ENCODE peak calls at places on chromosomes 2 and 18, in nine cellular contexts. Z, O, X, G, M, Y, Q, A and I are unnamed samples.

GRCh38 chr2:215140166-215140707 is 1.8 kb upstream of the ABCA12 start:
- DNase-seq in M (no peak), Z (no peak), Q (peak), A (no peak), X (no peak), Y (no peak), G (peak), O (no peak), I (no peak)

GRCh38 chr2:207143474-207144190 is 22.1 kb downstream of the KLF7 start:
- DNase-seq in O (peak), Z (peak), M (no peak), Q (no peak), A (peak), X (no peak), G (peak), Y (no peak), I (peak)

GRCh38 chr2:128973566-128973965 is 654.9 kb upstream of the HS6ST1 start:
- DNase-seq in G (no peak), O (no peak), X (no peak), Z (no peak), A (no peak), Q (no peak), M (no peak), Y (no peak), I (no peak)

GRCh38 chr2:29894822-29895221 is 26.6 kb downstream of the ALK start:
- DNase-seq in Z (no peak), O (no peak), A (no peak), X (no peak), Y (no peak), M (no peak), Q (no peak), G (no peak), I (no peak)

GRCh38 chr18:42545825-42546224 is 569.7 kb downstream of the RIT2 start:
- DNase-seq in G (peak), M (peak), A (no peak), Z (no peak), O (no peak), Q (peak), Y (no peak), X (no peak), I (no peak)

GRCh38 chr2:237874585-237875161 is 15.2 kb downstream of the RAMP1 start:
- DNase-seq in X (no peak), G (peak), O (no peak), Y (no peak), Z (no peak), Q (peak), M (peak), A (no peak), I (no peak)

GRCh38 chr2:149863227-149863626 is 275.7 kb upstream of the MMADHC start:
- DNase-seq in G (no peak), X (no peak), O (no peak), M (no peak), A (no peak), Z (no peak), Y (no peak), Q (no peak), I (no peak)

GRCh38 chr2:28346587-28346986 is 46.1 kb upstream of the FOSL2 start:
- DNase-seq in O (no peak), M (peak), G (no peak), Y (no peak), A (no peak), Z (no peak), Q (no peak), X (no peak), I (no peak)

GRCh38 chr2:118845005-118845842 is 2.2 kb downstream of the EN1 start:
- DNase-seq in O (peak), Q (no peak), Y (no peak), Z (peak), X (no peak), M (no peak), A (peak), G (peak), I (no peak)

GRCh38 chr2:6846967-6847695 is 18.6 kb downstream of the CMPK2 start:
- DNase-seq in Y (no peak), A (no peak), M (no peak), Z (no peak), Q (no peak), X (no peak), G (no peak), O (no peak), I (no peak)

GRCh38 chr2:232588680-232589585 is 38.4 kb downstream of the EIF4E2 start:
- DNase-seq in M (peak), X (no peak), O (no peak), G (peak), Q (peak), A (no peak), Z (no peak), Y (no peak), I (no peak)

GRCh38 chr2:18299423-18300212 is 260.8 kb downstream of the RDH14 start:
- DNase-seq in A (peak), G (peak), X (peak), Q (peak), M (peak), Y (peak), O (peak), Z (no peak), I (no peak)

GRCh38 chr2:65055427-65056214 is 595 bp upstream of the CEP68 start:
- DNase-seq in Z (no peak), Y (no peak), G (no peak), Q (no peak), M (no peak), O (no peak), A (no peak), X (no peak), I (peak)

GRCh38 chr2:127410871-127411396 is 7.3 kb upstream of the PROC start:
- DNase-seq in X (no peak), M (peak), Z (no peak), Q (no peak), Y (no peak), A (no peak), O (no peak), G (peak), I (no peak)

GRCh38 chr2:106996136-106996769 is 110.3 kb upstream of the ST6GAL2 start:
- DNase-seq in O (no peak), A (no peak), G (no peak), X (no peak), Z (no peak), Y (no peak), Q (no peak), M (no peak), I (no peak)

GRCh38 chr2:113406114-113406513 is 31.4 kb upstream of the ZNG1B start:
- DNase-seq in X (peak), G (no peak), Z (peak), A (peak), O (peak), M (no peak), Q (no peak), Y (no peak), I (no peak)

GRCh38 chr2:230668939-230669303 is 43.7 kb upstream of the CAB39 start:
- DNase-seq in Q (no peak), Y (no peak), Z (no peak), G (no peak), X (no peak), O (no peak), A (no peak), M (no peak), I (no peak)

GRCh38 chr2:149924549-149925213 is 337.1 kb upstream of the MMADHC start:
- DNase-seq in Q (peak), O (no peak), X (no peak), Z (no peak), A (no peak), G (peak), M (peak), Y (no peak), I (no peak)

GRCh38 chr2:219362524-219363164 is 25.1 kb downstream of the DNPEP start:
- DNase-seq in G (peak), X (no peak), A (no peak), Z (no peak), Q (peak), M (peak), O (peak), Y (no peak), I (no peak)

GRCh38 chr2:144320491-144320890 is 199.4 kb downstream of the ZEB2 start:
- DNase-seq in Q (peak), A (no peak), M (peak), O (no peak), Y (no peak), X (no peak), Z (no peak), G (peak), I (peak)

GRCh38 chr2:69465513-69466456 is 28.6 kb upstream of the NFU1 start:
- DNase-seq in Y (no peak), O (no peak), G (no peak), X (no peak), Z (no peak), Q (no peak), M (no peak), A (no peak), I (no peak)

GRCh38 chr18:72419914-72420313 is 124.2 kb downstream of the CBLN2 start:
- DNase-seq in Z (no peak), Y (no peak), Q (no peak), A (no peak), G (no peak), O (no peak), M (no peak), X (no peak), I (no peak)

GRCh38 chr2:11140492-11140891 is 14.8 kb upstream of the SLC66A3 start:
- DNase-seq in Q (peak), Z (no peak), X (no peak), Y (no peak), A (no peak), M (peak), O (no peak), G (peak), I (no peak)

GRCh38 chr2:176283268-176283667 is 14.0 kb downstream of the MTX2 start:
- DNase-seq in Q (no peak), Y (no peak), Z (no peak), M (peak), X (no peak), O (no peak), A (no peak), G (peak), I (no peak)

GRCh38 chr2:128607981-128608506 is 289.4 kb upstream of the HS6ST1 start:
- DNase-seq in O (no peak), A (no peak), Z (no peak), M (no peak), X (no peak), Q (no peak), G (peak), Y (no peak), I (no peak)

GRCh38 chr2:218873359-218874194 is 7.1 kb upstream of the WNT10A start:
- DNase-seq in O (no peak), M (no peak), Q (no peak), X (no peak), G (no peak), Z (peak), A (no peak), Y (no peak), I (no peak)

GRCh38 chr2:230819433-230819832 is 45.3 kb upstream of the ITM2C start:
- DNase-seq in Y (no peak), A (no peak), O (no peak), Q (no peak), M (no peak), G (no peak), X (no peak), Z (no peak), I (no peak)

GRCh38 chr2:100350661-100351185 is 28.4 kb upstream of the LONRF2 start:
- DNase-seq in A (no peak), M (no peak), Q (no peak), X (no peak), Y (no peak), Z (no peak), G (no peak), O (no peak), I (no peak)

GRCh38 chr18:74562080-74562725 is 27.9 kb downstream of the CNDP1 start:
- DNase-seq in O (peak), Q (no peak), G (no peak), A (no peak), M (no peak), Z (no peak), Y (no peak), X (no peak), I (no peak)

DNA sequence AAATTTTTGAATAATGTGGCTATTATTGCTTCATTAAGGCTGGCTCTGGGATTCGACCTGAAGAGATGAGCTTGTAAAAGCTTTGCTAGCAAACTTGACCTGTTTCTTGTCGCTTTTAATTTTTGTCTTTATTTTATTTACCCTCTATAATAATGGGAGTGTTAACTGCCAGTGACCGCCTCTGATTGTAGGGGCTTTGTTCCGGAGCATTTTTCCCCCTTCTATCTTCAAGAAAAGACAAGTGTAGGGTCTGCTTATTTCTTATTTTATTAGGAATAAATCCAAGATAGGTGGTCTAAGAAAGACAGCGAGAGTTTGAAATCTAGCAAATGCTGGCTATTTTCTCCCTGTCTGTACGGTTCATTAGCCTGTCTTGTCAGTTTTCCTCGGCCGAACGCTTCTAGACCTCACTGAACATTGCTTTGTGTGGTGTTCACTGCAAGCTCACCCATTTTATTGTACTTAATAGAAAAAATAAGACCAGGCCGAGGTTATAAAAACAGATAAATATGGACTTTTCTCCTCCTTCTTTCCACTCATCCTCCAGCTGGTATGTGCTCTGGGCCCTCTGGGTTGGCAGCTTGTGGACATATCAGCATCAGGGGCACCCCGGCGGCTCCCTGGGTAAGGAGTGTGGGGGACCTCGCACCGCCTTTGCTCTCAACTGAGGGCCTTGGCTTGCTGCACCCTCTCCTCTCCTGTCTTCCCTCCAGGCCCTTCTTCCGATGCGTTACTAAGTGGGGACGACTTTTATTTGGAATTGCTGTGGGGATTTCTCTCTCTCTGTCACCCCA is 8.5 kb downstream of the MEIS1 start:
- DNase-seq in Z (peak), G (peak), Y (no peak), O (no peak), M (no peak), A (no peak), X (no peak), Q (no peak), I (no peak)
- H3K9ac ChIP-seq in Z (no peak), G (peak), Y (no peak), O (no peak), M (peak), A (no peak), X (no peak), Q (no peak), I (no peak)

GRCh38 chr18:68728301-68728700 is 13.4 kb upstream of the TMX3 start:
- DNase-seq in M (no peak), X (no peak), Q (no peak), A (no peak), O (no peak), Z (no peak), G (no peak), Y (no peak), I (no peak)

GRCh38 chr18:68724021-68724420 is 9.1 kb upstream of the TMX3 start:
- DNase-seq in M (no peak), Y (no peak), Z (no peak), X (no peak), Q (no peak), A (peak), O (peak), G (no peak), I (no peak)

GRCh38 chr18:68722807-68723206 is 7.9 kb upstream of the TMX3 start:
- DNase-seq in M (no peak), A (no peak), X (no peak), Z (no peak), Y (no peak), G (no peak), Q (no peak), O (no peak), I (no peak)

GRCh38 chr18:68723539-68723938 is 8.6 kb upstream of the TMX3 start:
- DNase-seq in Y (no peak), G (no peak), O (no peak), X (no peak), Q (no peak), A (no peak), Z (no peak), M (no peak), I (peak)

GRCh38 chr18:68725341-68725740 is 10.4 kb upstream of the TMX3 start:
- DNase-seq in G (peak), M (peak), A (no peak), O (no peak), Y (no peak), Q (peak), Z (no peak), X (no peak), I (no peak)
- H3K9ac ChIP-seq in G (no peak), M (no peak), A (no peak), O (no peak), Y (no peak), Q (no peak), Z (no peak), X (no peak), I (no peak)

DNA sequence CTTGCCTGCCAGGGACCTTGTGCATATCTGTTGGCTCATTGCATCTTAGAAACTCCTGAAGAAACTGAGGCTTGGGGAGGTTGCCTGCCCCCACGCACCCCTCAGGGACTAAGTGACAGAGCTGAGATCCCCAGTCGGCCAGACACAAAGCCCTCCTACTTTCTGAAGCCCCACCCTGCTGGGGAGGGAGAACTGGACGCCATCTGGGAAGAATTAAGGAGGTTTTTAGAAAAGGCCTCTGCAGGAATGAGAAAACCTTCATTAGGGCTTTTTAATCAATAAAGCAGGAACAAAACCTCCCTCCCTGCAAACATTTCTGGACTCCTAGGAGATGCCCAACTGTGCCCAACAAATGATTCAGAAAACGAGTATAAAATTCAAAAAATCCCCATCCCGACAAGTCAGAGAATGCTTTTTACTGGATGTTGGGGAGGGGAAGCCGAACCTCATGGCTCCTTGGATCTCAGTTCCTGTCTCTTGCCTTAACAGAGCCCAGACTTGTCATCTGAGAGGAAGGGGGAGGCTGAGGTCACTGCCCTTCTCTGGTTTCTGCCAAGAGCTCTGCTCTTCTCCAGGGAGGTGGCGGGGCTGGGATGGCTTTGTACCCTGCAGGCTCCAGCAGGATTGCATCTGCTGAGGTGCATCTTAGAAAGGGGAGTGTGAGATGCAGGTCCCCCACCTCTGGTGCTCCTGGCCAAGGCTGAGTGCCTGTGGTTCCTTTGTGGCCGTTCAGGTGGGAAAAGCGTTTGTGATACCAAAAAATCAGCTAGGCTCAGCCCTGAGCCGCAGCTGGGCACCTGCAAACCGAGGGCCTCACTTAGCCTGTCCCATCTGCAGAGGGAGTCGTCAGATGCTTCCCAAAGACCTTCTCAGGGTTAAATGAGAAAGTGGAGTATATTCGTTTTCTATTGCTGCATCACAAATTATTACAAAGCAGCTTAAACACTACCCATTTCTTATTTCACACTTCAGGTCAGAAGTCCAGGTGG is 142.4 kb downstream of the ZFP36L2 start:
- DNase-seq in Y (no peak), A (peak), M (peak), O (peak), G (peak), X (no peak), Z (peak), Q (peak), I (peak)
- H3K9ac ChIP-seq in Y (no peak), A (no peak), M (peak), O (no peak), G (peak), X (no peak), Z (no peak), Q (peak), I (peak)

DNA sequence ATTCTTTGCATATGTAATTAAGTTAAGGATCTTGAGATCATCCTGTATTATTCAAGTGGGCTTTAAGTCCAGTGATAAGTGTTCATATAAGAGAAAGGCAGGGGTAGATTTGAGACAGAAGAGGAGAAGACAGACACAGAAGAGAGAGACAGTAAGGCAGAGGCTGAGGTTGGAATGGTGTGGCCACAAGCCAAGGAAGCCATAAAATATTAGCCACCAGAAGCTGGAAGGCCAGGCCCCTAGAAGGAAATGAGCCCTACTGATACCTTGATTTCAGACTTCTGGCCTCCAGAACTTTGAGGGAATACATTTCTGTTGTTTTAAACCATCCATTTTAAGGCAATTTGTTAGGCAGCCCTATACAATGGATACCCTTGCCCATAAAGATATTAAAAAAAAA is 66.9 kb upstream of the DLX2 start:
- DNase-seq in Z (no peak), G (peak), M (no peak), X (no peak), O (no peak), A (no peak), Q (no peak), Y (no peak), I (no peak)
- H3K9ac ChIP-seq in Z (no peak), G (no peak), M (no peak), X (no peak), O (no peak), A (no peak), Q (no peak), Y (no peak), I (no peak)

DNA sequence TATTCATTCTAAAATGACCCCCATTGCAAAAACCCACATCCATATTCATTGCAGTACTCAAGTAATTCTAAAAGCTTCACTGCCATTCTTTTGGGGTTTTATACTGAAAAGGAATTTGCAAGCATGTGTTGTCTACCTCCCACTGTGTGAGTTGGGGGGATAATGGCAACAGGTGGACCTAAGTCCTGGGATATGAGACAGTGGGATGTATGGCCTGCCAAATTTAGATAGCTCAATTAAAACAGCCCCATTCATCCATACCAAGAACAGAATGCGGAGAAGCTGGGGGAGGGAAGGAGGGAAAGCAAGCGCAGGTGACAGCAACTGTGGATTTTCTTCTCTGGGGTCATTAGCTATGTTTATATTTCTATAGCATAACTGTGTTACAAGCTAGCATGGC is 394.2 kb upstream of the ACVR2A start:
- DNase-seq in Q (no peak), M (no peak), Z (peak), A (no peak), G (no peak), X (no peak), O (no peak), Y (no peak), I (no peak)
- H3K9ac ChIP-seq in Q (no peak), M (no peak), Z (no peak), A (no peak), G (no peak), X (no peak), O (no peak), Y (no peak), I (no peak)

DNA sequence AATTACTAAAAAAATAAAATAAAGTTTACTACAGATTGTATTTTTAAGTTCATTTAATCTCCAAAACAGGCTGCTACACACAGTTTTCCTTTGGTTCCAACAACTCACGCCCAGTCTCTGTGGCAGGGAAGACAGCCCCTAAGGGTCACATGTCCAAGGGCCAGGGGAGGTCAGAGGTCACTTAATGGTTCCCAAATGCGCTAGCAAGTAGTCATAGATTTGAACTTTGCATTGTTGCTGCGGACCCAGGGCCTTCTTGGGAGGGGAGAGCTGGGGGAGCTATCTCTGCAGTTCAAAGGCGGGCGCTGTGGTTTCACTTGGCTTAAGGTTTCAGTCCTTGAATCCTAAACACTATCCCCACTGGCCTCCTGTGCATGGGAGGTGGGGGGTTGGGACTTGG is 74.8 kb upstream of the ZNF532 start:
- DNase-seq in M (no peak), O (no peak), X (no peak), Q (no peak), Z (no peak), A (no peak), G (no peak), Y (no peak), I (no peak)
- H3K9ac ChIP-seq in M (peak), O (no peak), X (peak), Q (no peak), Z (no peak), A (no peak), G (no peak), Y (no peak), I (no peak)